ENCODE peak calls at places on chromosomes 7 and 10, in six cellular contexts. G is GM12878, W is HepG2, X is IMR-90, Y is A549, B is K562. V is an unnamed sample.

GRCh38 chr10:111128331-111129167 is 51.7 kb downstream of the ADRA2A start:
- DNase-seq in G (no peak), W (no peak), X (peak), Y (peak), B (peak), V (peak)

GRCh38 chr7:107622429-107622828 is 38.2 kb upstream of the SLC26A4 start:
- DNase-seq in G (no peak), W (no peak), X (peak), Y (no peak), B (no peak), V (no peak)

GRCh38 chr7:9711259-9711658 is 1262.4 kb upstream of the PHF14 start:
- DNase-seq in G (no peak), W (no peak), X (no peak), Y (no peak), B (no peak), V (no peak)

GRCh38 chr7:94375167-94375566 is 19.5 kb upstream of the COL1A2 start:
- DNase-seq in G (no peak), W (no peak), X (peak), Y (no peak), B (no peak), V (no peak)

GRCh38 chr7:78220754-78221153 is 422.2 kb downstream of the PHTF2 start:
- DNase-seq in G (no peak), W (no peak), X (no peak), Y (no peak), B (no peak), V (no peak)

GRCh38 chr10:132393695-132394181 is 3.3 kb upstream of the PWWP2B start:
- DNase-seq in G (no peak), W (no peak), X (no peak), Y (no peak), B (no peak), V (no peak)

GRCh38 chr7:6435486-6436384 is 12.0 kb downstream of the DAGLB start:
- DNase-seq in G (peak), W (peak), X (peak), Y (peak), B (peak), V (peak)

GRCh38 chr10:73493781-73494180 is 2.0 kb downstream of the PPP3CB start:
- DNase-seq in G (no peak), W (no peak), X (peak), Y (no peak), B (no peak), V (no peak)

GRCh38 chr7:68288099-68288498 is 1291.5 kb downstream of the TYW1 start:
- DNase-seq in G (no peak), W (no peak), X (no peak), Y (no peak), B (no peak), V (no peak)

GRCh38 chr7:6556196-6556595 is 4.9 kb upstream of the GRID2IP start:
- DNase-seq in G (no peak), W (no peak), X (no peak), Y (no peak), B (peak), V (no peak)

GRCh38 chr7:151461096-151461941 is 21.4 kb upstream of the CRYGN start:
- DNase-seq in G (no peak), W (no peak), X (no peak), Y (no peak), B (no peak), V (no peak)

GRCh38 chr7:134527979-134528371 is 608 bp downstream of the AKR1B10 start:
- DNase-seq in G (no peak), W (peak), X (peak), Y (no peak), B (no peak), V (no peak)

GRCh38 chr10:92747600-92747999 is 57.8 kb downstream of the HHEX start:
- DNase-seq in G (no peak), W (peak), X (no peak), Y (no peak), B (no peak), V (no peak)

GRCh38 chr7:128904381-128905197 is 5.9 kb downstream of the KCP start:
- DNase-seq in G (peak), W (peak), X (peak), Y (peak), B (peak), V (peak)

GRCh38 chr10:75911426-75911825 is 480.0 kb downstream of the LRMDA start:
- DNase-seq in G (no peak), W (no peak), X (no peak), Y (no peak), B (no peak), V (no peak)
- TF ChIP-seq BHLHE40 in G (no peak), W (no peak), X (no peak), Y (no peak), B (no peak), V (no peak)

GRCh38 chr7:999149-999883 is 16.3 kb downstream of the CYP2W1 start:
- DNase-seq in G (no peak), W (no peak), X (no peak), Y (no peak), B (no peak), V (no peak)

GRCh38 chr7:997404-998395 is 14.7 kb downstream of the CYP2W1 start:
- DNase-seq in G (no peak), W (no peak), X (no peak), Y (no peak), B (peak), V (no peak)

GRCh38 chr7:1000594-1000935 is 17.6 kb downstream of the CYP2W1 start:
- DNase-seq in G (no peak), W (no peak), X (no peak), Y (no peak), B (no peak), V (no peak)

GRCh38 chr7:996089-996872 is 13.3 kb downstream of the CYP2W1 start:
- DNase-seq in G (no peak), W (no peak), X (no peak), Y (no peak), B (no peak), V (no peak)

DNA sequence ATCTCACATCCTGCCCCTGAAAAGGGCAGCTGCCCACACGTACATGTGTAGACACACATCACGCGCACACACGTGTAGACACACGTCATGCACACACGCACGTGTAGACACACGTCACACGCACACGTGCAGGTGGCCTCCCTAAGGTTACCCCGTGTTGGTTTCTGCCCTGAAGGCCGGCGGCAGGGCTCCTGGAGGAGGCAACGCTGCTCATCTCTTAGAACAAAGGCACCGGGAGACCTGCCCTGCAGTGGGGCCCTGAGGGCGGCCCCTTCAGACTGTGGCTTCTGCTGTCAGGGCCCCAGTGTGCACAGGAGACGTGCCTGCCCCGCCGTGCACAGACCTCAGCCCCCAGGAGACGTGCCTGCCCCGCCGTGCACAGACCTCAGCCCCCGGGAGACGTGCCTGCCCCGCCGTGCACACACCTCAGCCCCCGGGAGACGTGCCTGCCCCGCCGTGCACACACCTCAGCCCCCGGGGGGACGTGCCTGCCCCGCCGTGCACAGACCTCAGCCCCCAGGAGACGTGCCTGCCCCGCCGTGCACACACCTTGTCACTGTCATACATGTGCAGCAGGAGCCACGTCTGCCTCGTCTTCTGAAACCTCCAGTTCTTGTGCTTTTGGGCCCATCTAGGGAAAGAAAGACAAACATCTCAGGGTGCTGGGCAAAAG is 17.1 kb downstream of the CYP2W1 start:
- DNase-seq in G (peak), W (no peak), X (no peak), Y (no peak), B (no peak), V (no peak)
- TF ChIP-seq BHLHE40 in G (peak), W (no peak), X (no peak), Y (no peak), B (no peak), V (no peak)

DNA sequence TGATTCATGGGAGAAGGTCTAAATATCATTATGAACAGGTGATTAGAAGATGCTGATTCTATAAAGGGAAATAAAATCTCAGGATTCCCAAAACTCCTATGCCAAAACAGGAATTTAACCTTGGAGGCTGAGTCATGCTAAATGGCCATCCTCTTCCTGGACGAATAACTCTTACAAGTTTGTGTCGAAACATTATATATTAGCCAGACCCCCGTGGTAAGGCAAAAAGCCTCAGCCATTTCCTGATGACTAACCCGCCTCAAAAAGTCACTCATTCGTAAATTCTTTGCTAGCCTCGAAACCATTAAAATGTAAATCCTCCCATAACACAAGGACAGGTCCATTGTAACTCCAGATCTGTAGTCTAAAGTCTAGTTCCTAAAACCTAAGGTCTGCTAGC is 32.0 kb downstream of the CUL2 start:
- DNase-seq in G (peak), W (peak), X (peak), Y (peak), B (no peak), V (no peak)
- TF ChIP-seq BHLHE40 in G (no peak), W (no peak), X (no peak), Y (no peak), B (no peak), V (no peak)

GRCh38 chr7:135684699-135685098 is 22.4 kb downstream of the STMP1 start:
- DNase-seq in G (no peak), W (no peak), X (no peak), Y (no peak), B (no peak), V (no peak)

GRCh38 chr7:135685306-135686084 is 23.2 kb downstream of the STMP1 start:
- DNase-seq in G (no peak), W (no peak), X (no peak), Y (no peak), B (no peak), V (no peak)

GRCh38 chr7:135693558-135693957 is 31.2 kb downstream of the STMP1 start:
- DNase-seq in G (no peak), W (no peak), X (no peak), Y (no peak), B (no peak), V (no peak)

GRCh38 chr7:135692055-135692454 is 29.7 kb downstream of the STMP1 start:
- DNase-seq in G (no peak), W (no peak), X (peak), Y (no peak), B (no peak), V (no peak)

GRCh38 chr7:135690566-135690965 is 28.3 kb downstream of the STMP1 start:
- DNase-seq in G (no peak), W (no peak), X (peak), Y (no peak), B (no peak), V (no peak)
- TF ChIP-seq BHLHE40 in G (no peak), W (no peak), X (no peak), Y (no peak), B (no peak), V (no peak)

GRCh38 chr10:71974489-71975011 is 10.4 kb downstream of the CHST3 start:
- DNase-seq in G (no peak), W (no peak), X (peak), Y (peak), B (no peak), V (no peak)

GRCh38 chr10:71978476-71978875 is 14.3 kb downstream of the CHST3 start:
- DNase-seq in G (no peak), W (no peak), X (no peak), Y (no peak), B (peak), V (no peak)

GRCh38 chr10:71975087-71975890 is 11.1 kb downstream of the CHST3 start:
- DNase-seq in G (no peak), W (no peak), X (no peak), Y (no peak), B (no peak), V (no peak)

GRCh38 chr10:71973777-71974488 is 9.7 kb downstream of the CHST3 start:
- DNase-seq in G (no peak), W (no peak), X (no peak), Y (no peak), B (no peak), V (no peak)

GRCh38 chr10:71975891-71976725 is 11.9 kb downstream of the CHST3 start:
- DNase-seq in G (no peak), W (no peak), X (peak), Y (peak), B (no peak), V (no peak)
- TF ChIP-seq BHLHE40 in G (no peak), W (no peak), X (no peak), Y (no peak), B (no peak), V (no peak)